ENCODE peak calls at places on chromosomes 11 and 22, in four cellular contexts. P, R, C and J are unnamed samples.

GRCh38 chr22:37418627-37419369 is 8.5 kb downstream of the ELFN2 start:
- DNase-seq in R (no peak), P (no peak), C (no peak), J (no peak)

GRCh38 chr11:114625294-114625693 is 29.7 kb upstream of the NXPE4 start:
- DNase-seq in R (no peak), P (peak), C (no peak), J (no peak)

GRCh38 chr11:80958414-80958813 is 1517.6 kb upstream of the TENM4 start:
- DNase-seq in R (no peak), C (no peak), P (no peak), J (no peak)

GRCh38 chr11:83047515-83048225 is 24.0 kb downstream of the RAB30 start:
- DNase-seq in R (no peak), P (no peak), C (no peak), J (no peak)

GRCh38 chr22:39543095-39543494 is 10.5 kb upstream of the RPS19BP1 start:
- DNase-seq in C (no peak), P (peak), R (no peak), J (no peak)

GRCh38 chr22:48778308-48779195 is 1049.1 kb downstream of the BRD1 start:
- DNase-seq in C (no peak), P (no peak), R (no peak), J (no peak)

GRCh38 chr11:81301426-81301825 is 1432.2 kb downstream of the FAM181B start:
- DNase-seq in P (no peak), R (no peak), C (no peak), J (no peak)

GRCh38 chr11:44575962-44576361 is 10.5 kb downstream of the CD82 start:
- DNase-seq in R (no peak), C (no peak), P (no peak), J (no peak)

GRCh38 chr11:1701041-1701807 is 4.2 kb downstream of the KRTAP5-6 start:
- DNase-seq in C (peak), R (no peak), P (no peak), J (no peak)

GRCh38 chr11:34585870-34586654 is 34.8 kb upstream of the EHF start:
- DNase-seq in R (no peak), P (peak), C (no peak), J (peak)

GRCh38 chr11:110097459-110098012 is 4.3 kb downstream of the ZC3H12C start:
- DNase-seq in P (no peak), R (no peak), C (no peak), J (no peak)

GRCh38 chr22:27935897-27936296 is 16.8 kb upstream of the PITPNB start:
- DNase-seq in C (no peak), R (no peak), P (no peak), J (no peak)

GRCh38 chr11:2870955-2871720 is 14.4 kb downstream of the CDKN1C start:
- DNase-seq in P (no peak), R (no peak), C (no peak), J (no peak)

GRCh38 chr11:32262367-32262766 is 171.5 kb downstream of the RCN1 start:
- DNase-seq in P (no peak), R (no peak), C (no peak), J (no peak)

GRCh38 chr22:39898997-39899396 is 1.9 kb upstream of the GRAP2 start:
- DNase-seq in C (no peak), P (peak), R (no peak), J (peak)

GRCh38 chr11:133153031-133153430 is 379.3 kb downstream of the OPCML start:
- DNase-seq in P (no peak), C (no peak), R (no peak), J (no peak)

GRCh38 chr22:42915980-42916765 is 59.1 kb upstream of the ARFGAP3 start:
- DNase-seq in C (no peak), P (no peak), R (no peak), J (no peak)

GRCh38 chr22:37197451-37198289 is 9.6 kb upstream of the C1QTNF6 start:
- DNase-seq in P (no peak), C (peak), R (peak), J (no peak)

GRCh38 chr22:50252081-50253045 is 1.3 kb upstream of the HDAC10 start:
- DNase-seq in R (peak), C (peak), P (peak), J (peak)

GRCh38 chr11:116862951-116863350 is 25.5 kb upstream of the APOA1 start:
- DNase-seq in C (no peak), P (no peak), R (no peak), J (no peak)

GRCh38 chr11:6576471-6577373 is 26.7 kb downstream of the RRP8 start:
- DNase-seq in C (no peak), R (no peak), P (no peak), J (no peak)

GRCh38 chr11:131099746-131100145 is 183.5 kb upstream of the SNX19 start:
- DNase-seq in R (no peak), P (no peak), C (no peak), J (no peak)

GRCh38 chr22:45565973-45566372 is 63.3 kb downstream of the FBLN1 start:
- DNase-seq in C (no peak), R (no peak), P (no peak), J (no peak)

GRCh38 chr22:17131686-17132085 is 10.5 kb upstream of the TMEM121B start:
- DNase-seq in R (no peak), C (no peak), P (no peak), J (no peak)

GRCh38 chr11:2566223-2567025 is 121.6 kb downstream of the KCNQ1 start:
- DNase-seq in P (no peak), R (peak), C (peak), J (no peak)

GRCh38 chr22:49310354-49310753 is 517.3 kb downstream of the BRD1 start:
- DNase-seq in C (peak), R (no peak), P (no peak), J (no peak)

GRCh38 chr22:35528967-35529366 is 11.7 kb upstream of the RASD2 start:
- DNase-seq in P (no peak), R (no peak), C (no peak), J (no peak)

GRCh38 chr11:117096973-117097566 is 1.2 kb downstream of the SIK3 start:
- DNase-seq in R (no peak), P (no peak), C (no peak), J (no peak)

GRCh38 chr11:1303973-1304372 is 5.5 kb downstream of the TOLLIP start:
- DNase-seq in P (no peak), C (peak), R (peak), J (no peak)

GRCh38 chr22:48936391-48936790 is 891.3 kb downstream of the BRD1 start:
- DNase-seq in C (peak), P (no peak), R (no peak), J (no peak)

GRCh38 chr11:75349540-75350116 is 1.8 kb downstream of the ARRB1 start:
- DNase-seq in R (peak), P (no peak), C (no peak), J (no peak)

GRCh38 chr11:17257200-17257599 is 19.3 kb upstream of the NUCB2 start:
- DNase-seq in C (no peak), R (no peak), P (no peak), J (no peak)

GRCh38 chr11:87260811-87261210 is 223.1 kb downstream of the TMEM135 start:
- DNase-seq in R (no peak), P (no peak), C (no peak), J (no peak)

GRCh38 chr11:122210378-122210995 is 94.5 kb upstream of the BLID start:
- DNase-seq in R (no peak), P (no peak), C (no peak), J (no peak)

GRCh38 chr22:40660725-40661124 is 18.6 kb upstream of the MCHR1 start:
- DNase-seq in R (no peak), P (no peak), C (no peak), J (no peak)

GRCh38 chr11:33646629-33647028 is 54.0 kb downstream of the C11orf91 start:
- DNase-seq in R (no peak), C (no peak), P (no peak), J (no peak)

GRCh38 chr11:74397531-74398243 is 546 bp downstream of the PGM2L1 start:
- DNase-seq in C (no peak), P (peak), R (peak), J (peak)

GRCh38 chr11:13216019-13217006 is 61.3 kb upstream of the BMAL1 start:
- DNase-seq in R (no peak), P (no peak), C (no peak), J (no peak)
- TF ChIP-seq CTCF in R (no peak), P (no peak), C (no peak), J (no peak)

GRCh38 chr11:21142007-21142406 is 472.6 kb downstream of the NELL1 start:
- DNase-seq in C (no peak), P (no peak), R (no peak), J (no peak)
- TF ChIP-seq CTCF in C (no peak), P (no peak), R (no peak), J (no peak)

GRCh38 chr11:89503422-89503821 is 12.2 kb upstream of the NOX4 start:
- DNase-seq in R (no peak), P (no peak), C (no peak), J (no peak)

GRCh38 chr11:89504270-89504669 is 13.1 kb upstream of the NOX4 start:
- DNase-seq in R (no peak), P (no peak), C (no peak), J (no peak)

GRCh38 chr11:89495951-89496350 is 4.8 kb upstream of the NOX4 start:
- DNase-seq in R (no peak), P (no peak), C (no peak), J (no peak)

DNA sequence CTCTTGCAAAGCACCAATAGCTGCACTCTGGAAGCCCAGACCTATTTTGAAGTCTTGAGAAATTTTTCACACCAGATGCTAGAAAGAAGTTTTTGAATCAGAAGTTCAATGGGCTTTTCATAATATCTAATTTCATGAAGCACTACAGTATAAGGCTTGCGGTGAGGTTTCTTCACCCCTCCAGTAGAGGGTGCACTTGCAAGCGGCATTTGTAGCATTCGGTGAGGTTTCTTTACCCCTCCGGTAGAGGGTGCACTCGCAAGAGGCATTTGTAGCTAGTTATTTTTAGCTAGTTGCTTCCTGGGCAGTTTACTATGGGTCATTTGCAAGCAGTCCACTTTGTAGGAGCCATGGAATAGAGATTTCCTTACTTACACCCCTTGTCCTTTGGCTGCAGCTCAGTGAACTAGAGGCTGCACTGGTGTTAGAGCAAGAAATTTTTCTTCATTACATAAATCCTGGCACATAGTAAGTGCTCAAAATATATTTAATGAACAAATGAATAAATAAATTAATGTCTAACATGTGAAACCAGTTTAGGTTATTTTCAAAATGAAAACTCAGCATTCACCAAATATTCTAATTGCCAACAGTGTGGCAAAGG is 7.8 kb upstream of the NOX4 start:
- DNase-seq in P (peak), R (no peak), C (no peak), J (no peak)
- TF ChIP-seq CTCF in P (peak), R (no peak), C (peak), J (no peak)

GRCh38 chr11:43508511-43508918 is 149.8 kb downstream of the TTC17 start:
- DNase-seq in R (no peak), P (no peak), C (no peak), J (no peak)

GRCh38 chr11:43507171-43507570 is 148.5 kb downstream of the TTC17 start:
- DNase-seq in R (no peak), P (no peak), C (no peak), J (no peak)

GRCh38 chr11:43504316-43504950 is 145.7 kb downstream of the TTC17 start:
- DNase-seq in P (peak), C (no peak), R (no peak), J (peak)

GRCh38 chr11:43505171-43505570 is 146.5 kb downstream of the TTC17 start:
- DNase-seq in P (no peak), C (no peak), R (no peak), J (no peak)

DNA sequence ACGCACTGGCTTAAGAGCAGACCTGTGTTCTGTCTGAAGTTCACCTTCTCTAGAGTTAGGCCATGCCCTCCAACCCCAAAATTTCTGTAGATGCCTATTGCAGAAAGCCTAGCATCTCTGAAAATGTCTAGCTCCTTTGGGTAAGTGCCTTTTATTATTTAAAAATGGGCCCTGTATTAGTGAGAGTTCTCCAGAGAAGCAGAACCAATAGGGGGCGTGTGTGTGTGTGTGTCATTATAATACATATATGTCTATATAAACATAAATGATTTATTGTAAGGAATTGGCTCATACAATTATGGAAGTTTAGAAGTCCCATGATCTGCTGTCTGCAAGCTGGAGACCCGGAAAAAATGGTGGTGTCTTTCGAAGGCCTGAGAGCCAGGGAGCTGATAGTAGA is 144.7 kb downstream of the TTC17 start:
- DNase-seq in C (no peak), P (no peak), R (no peak), J (no peak)
- TF ChIP-seq CTCF in C (no peak), P (no peak), R (no peak), J (no peak)